ENCODE peak calls at places on chromosomes 13 and 19, in six cellular contexts. One of them, this sample, is unnamed.

GRCh38 chr19:40438284-40438683 is 5.9 kb downstream of the SERTAD3 start:
- DNase-seq in HepG2: no peak
- DNase-seq in astrocyte of the cerebellum: no peak
- DNase-seq in astrocyte of the spinal cord: no peak
- DNase-seq in CD8-positive, alpha-beta T cell: no peak
- DNase-seq in sigmoid colon: no peak
- DNase-seq in this sample: no peak

GRCh38 chr13:109196896-109197295 is 567.5 kb downstream of the MYO16 start:
- DNase-seq in astrocyte of the cerebellum: no peak
- DNase-seq in sigmoid colon: no peak
- DNase-seq in astrocyte of the spinal cord: no peak
- DNase-seq in HepG2: peak; percentile 3
- DNase-seq in CD8-positive, alpha-beta T cell: no peak
- DNase-seq in this sample: no peak

GRCh38 chr13:111179908-111180756 is 65.0 kb downstream of the ARHGEF7 start:
- DNase-seq in CD8-positive, alpha-beta T cell: no peak
- DNase-seq in HepG2: no peak
- DNase-seq in astrocyte of the cerebellum: no peak
- DNase-seq in astrocyte of the spinal cord: no peak
- DNase-seq in sigmoid colon: no peak
- DNase-seq in this sample: no peak

GRCh38 chr19:8811315-8812172 is 20.6 kb downstream of the ZNF558 start:
- DNase-seq in astrocyte of the cerebellum: no peak
- DNase-seq in HepG2: no peak
- DNase-seq in sigmoid colon: no peak
- DNase-seq in astrocyte of the spinal cord: peak; percentile 28
- DNase-seq in CD8-positive, alpha-beta T cell: no peak
- DNase-seq in this sample: no peak

GRCh38 chr13:50386527-50387123 is 371.4 kb downstream of the KCNRG start:
- DNase-seq in sigmoid colon: no peak
- DNase-seq in CD8-positive, alpha-beta T cell: no peak
- DNase-seq in astrocyte of the cerebellum: no peak
- DNase-seq in HepG2: no peak
- DNase-seq in astrocyte of the spinal cord: peak; percentile 58
- DNase-seq in this sample: no peak

GRCh38 chr19:33530261-33530660 is 8.7 kb upstream of the PEPD start:
- DNase-seq in astrocyte of the cerebellum: no peak
- DNase-seq in astrocyte of the spinal cord: no peak
- DNase-seq in HepG2: no peak
- DNase-seq in CD8-positive, alpha-beta T cell: no peak
- DNase-seq in sigmoid colon: no peak
- DNase-seq in this sample: no peak

GRCh38 chr13:100533588-100534041 is 55.0 kb downstream of the GGACT start:
- DNase-seq in astrocyte of the spinal cord: no peak
- DNase-seq in CD8-positive, alpha-beta T cell: peak; percentile 11
- DNase-seq in sigmoid colon: no peak
- DNase-seq in astrocyte of the cerebellum: no peak
- DNase-seq in HepG2: peak; percentile 31
- DNase-seq in this sample: no peak

GRCh38 chr13:34358811-34359513 is 541.0 kb downstream of the RFC3 start:
- DNase-seq in CD8-positive, alpha-beta T cell: no peak
- DNase-seq in astrocyte of the spinal cord: peak; percentile 82
- DNase-seq in astrocyte of the cerebellum: peak; percentile 29
- DNase-seq in sigmoid colon: no peak
- DNase-seq in HepG2: no peak
- DNase-seq in this sample: no peak

GRCh38 chr19:58357798-58358145 is 4.5 kb upstream of the A1BG start:
- DNase-seq in CD8-positive, alpha-beta T cell: no peak
- DNase-seq in sigmoid colon: no peak
- DNase-seq in astrocyte of the cerebellum: no peak
- DNase-seq in HepG2: no peak
- DNase-seq in astrocyte of the spinal cord: no peak
- DNase-seq in this sample: no peak

GRCh38 chr19:42325308-42325895 is at the start of gene MEGF8:
- DNase-seq in astrocyte of the cerebellum: peak; percentile 98
- DNase-seq in HepG2: peak; percentile 97
- DNase-seq in astrocyte of the spinal cord: peak; percentile 99
- DNase-seq in sigmoid colon: peak; percentile 99
- DNase-seq in CD8-positive, alpha-beta T cell: peak; percentile 98
- DNase-seq in this sample: peak; percentile 94
- TF ChIP-seq CTCF in astrocyte of the cerebellum: peak; percentile 95
- TF ChIP-seq CTCF in HepG2: peak; percentile 94
- TF ChIP-seq CTCF in astrocyte of the spinal cord: peak; percentile 95
- TF ChIP-seq CTCF in sigmoid colon: no peak
- TF ChIP-seq CTCF in CD8-positive, alpha-beta T cell: no peak
- TF ChIP-seq CTCF in this sample: no peak

GRCh38 chr19:49056101-49056901 is 1.2 kb downstream of the CGB7 start:
- DNase-seq in sigmoid colon: no peak
- DNase-seq in HepG2: peak; percentile 23
- DNase-seq in astrocyte of the cerebellum: no peak
- DNase-seq in astrocyte of the spinal cord: peak; percentile 51
- DNase-seq in CD8-positive, alpha-beta T cell: peak; percentile 72
- DNase-seq in this sample: no peak
- TF ChIP-seq CTCF in sigmoid colon: no peak
- TF ChIP-seq CTCF in HepG2: peak; percentile 55
- TF ChIP-seq CTCF in astrocyte of the cerebellum: peak; percentile 30
- TF ChIP-seq CTCF in astrocyte of the spinal cord: peak; percentile 39
- TF ChIP-seq CTCF in CD8-positive, alpha-beta T cell: no peak
- TF ChIP-seq CTCF in this sample: no peak

DNA sequence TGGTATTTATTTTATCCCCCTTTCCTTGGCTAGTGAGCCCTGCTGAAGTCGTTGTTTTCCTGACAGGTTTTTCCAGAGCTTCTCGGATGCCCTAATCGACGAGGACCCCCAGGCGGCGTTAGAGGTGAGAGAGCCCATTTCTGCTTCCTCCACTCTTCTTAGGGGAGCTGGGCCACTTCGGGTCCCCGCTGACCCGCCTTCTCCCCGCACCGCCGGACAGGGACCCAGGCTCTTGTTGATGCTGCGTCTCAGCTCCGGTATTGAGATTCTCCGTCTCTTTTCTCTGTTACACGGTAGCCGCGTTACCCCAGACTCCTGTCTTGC is 306 bp downstream of the SUGT1 start:
- DNase-seq in CD8-positive, alpha-beta T cell: no peak
- DNase-seq in astrocyte of the cerebellum: no peak
- DNase-seq in astrocyte of the spinal cord: no peak
- DNase-seq in HepG2: no peak
- DNase-seq in sigmoid colon: peak; percentile 73
- DNase-seq in this sample: no peak
- TF ChIP-seq CTCF in CD8-positive, alpha-beta T cell: peak; percentile 29
- TF ChIP-seq CTCF in astrocyte of the cerebellum: no peak
- TF ChIP-seq CTCF in astrocyte of the spinal cord: no peak
- TF ChIP-seq CTCF in HepG2: peak; percentile 36
- TF ChIP-seq CTCF in sigmoid colon: peak; percentile 68
- TF ChIP-seq CTCF in this sample: no peak

DNA sequence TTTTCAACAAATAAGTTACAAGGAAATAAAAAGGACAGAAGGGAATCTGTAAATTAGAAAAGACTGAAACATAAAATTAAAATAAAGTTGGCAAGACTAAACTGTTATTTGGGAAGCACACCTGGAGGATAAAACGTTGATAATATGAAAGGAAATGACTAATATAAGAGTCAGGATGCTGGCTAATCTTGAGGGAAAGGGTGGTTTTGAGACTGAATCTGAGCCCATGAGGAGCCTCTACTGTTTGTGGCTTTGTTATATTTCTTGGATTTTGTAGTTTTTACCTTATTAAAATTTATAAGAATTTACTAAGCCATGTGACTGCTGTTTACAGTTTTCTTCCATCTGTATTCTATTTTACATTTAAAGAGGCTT is 718.0 kb upstream of the SPRY2 start:
- DNase-seq in astrocyte of the cerebellum: no peak
- DNase-seq in CD8-positive, alpha-beta T cell: no peak
- DNase-seq in HepG2: no peak
- DNase-seq in sigmoid colon: no peak
- DNase-seq in astrocyte of the spinal cord: peak; percentile 9
- DNase-seq in this sample: no peak
- TF ChIP-seq CTCF in astrocyte of the cerebellum: no peak
- TF ChIP-seq CTCF in CD8-positive, alpha-beta T cell: no peak
- TF ChIP-seq CTCF in HepG2: no peak
- TF ChIP-seq CTCF in sigmoid colon: no peak
- TF ChIP-seq CTCF in astrocyte of the spinal cord: no peak
- TF ChIP-seq CTCF in this sample: no peak

GRCh38 chr13:44015808-44016207 is 136.1 kb downstream of the LACC1 start:
- DNase-seq in HepG2: no peak
- DNase-seq in sigmoid colon: no peak
- DNase-seq in astrocyte of the spinal cord: no peak
- DNase-seq in astrocyte of the cerebellum: no peak
- DNase-seq in CD8-positive, alpha-beta T cell: no peak
- DNase-seq in this sample: no peak

GRCh38 chr13:44015133-44015532 is 135.4 kb downstream of the LACC1 start:
- DNase-seq in sigmoid colon: no peak
- DNase-seq in astrocyte of the spinal cord: no peak
- DNase-seq in HepG2: no peak
- DNase-seq in CD8-positive, alpha-beta T cell: no peak
- DNase-seq in astrocyte of the cerebellum: no peak
- DNase-seq in this sample: no peak

GRCh38 chr13:44012910-44013309 is 133.2 kb downstream of the LACC1 start:
- DNase-seq in CD8-positive, alpha-beta T cell: no peak
- DNase-seq in sigmoid colon: no peak
- DNase-seq in astrocyte of the spinal cord: peak; percentile 30
- DNase-seq in HepG2: no peak
- DNase-seq in astrocyte of the cerebellum: no peak
- DNase-seq in this sample: no peak

GRCh38 chr13:44013666-44014291 is 134.1 kb downstream of the LACC1 start:
- DNase-seq in astrocyte of the spinal cord: peak; percentile 84
- DNase-seq in HepG2: no peak
- DNase-seq in astrocyte of the cerebellum: no peak
- DNase-seq in CD8-positive, alpha-beta T cell: no peak
- DNase-seq in sigmoid colon: no peak
- DNase-seq in this sample: no peak

DNA sequence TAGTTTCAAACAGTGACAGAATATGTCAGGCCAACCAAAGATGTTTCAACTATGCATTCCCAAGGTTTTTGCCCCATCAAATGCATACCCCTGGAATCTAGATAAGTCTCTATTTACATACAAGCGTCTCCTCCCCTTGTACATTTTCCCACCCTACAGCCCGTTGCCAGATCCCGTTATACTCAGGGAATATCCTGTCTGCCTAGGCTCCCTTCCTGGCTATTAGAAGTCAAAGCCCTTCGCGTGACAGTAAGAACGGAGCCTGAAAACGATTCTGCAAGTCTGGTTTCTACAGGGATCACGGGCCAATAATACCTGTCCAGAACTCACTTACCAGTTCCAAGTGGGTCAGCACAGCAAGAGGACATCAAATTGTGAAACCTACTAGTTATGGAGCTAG is 134.8 kb downstream of the LACC1 start:
- DNase-seq in CD8-positive, alpha-beta T cell: no peak
- DNase-seq in HepG2: no peak
- DNase-seq in astrocyte of the cerebellum: no peak
- DNase-seq in sigmoid colon: no peak
- DNase-seq in astrocyte of the spinal cord: no peak
- DNase-seq in this sample: no peak
- TF ChIP-seq CTCF in CD8-positive, alpha-beta T cell: no peak
- TF ChIP-seq CTCF in HepG2: no peak
- TF ChIP-seq CTCF in astrocyte of the cerebellum: no peak
- TF ChIP-seq CTCF in sigmoid colon: no peak
- TF ChIP-seq CTCF in astrocyte of the spinal cord: no peak
- TF ChIP-seq CTCF in this sample: no peak